ENCODE peak calls at places on chromosomes 12 and 14, in eight cellular contexts. F is testis, Q is left lung, Z is cardiac muscle cell, H is OCI-LY7, X is left ventricle myocardium inferior, S is upper lobe of right lung, B is spleen. A is an unnamed sample.
A peak's percentile ranks its signal among the peaks of the same experiment; 100 is the strongest.

GRCh38 chr14:78153069-78153351 is 17.2 kb upstream of the NRXN3 start:
- DNase-seq in H (no peak), Q (no peak), F (no peak), Z (no peak), S (no peak), B (no peak), X (no peak), A (no peak)

GRCh38 chr12:52308807-52309425 is 12.3 kb downstream of the KRT83 start:
- DNase-seq in Z (no peak), B (peak; percentile 43), F (no peak), H (no peak), X (no peak), S (no peak), Q (no peak), A (peak; percentile 68)

GRCh38 chr12:89928467-89928866 is 219.8 kb upstream of the ATP2B1 start:
- DNase-seq in F (no peak), B (no peak), S (no peak), Z (no peak), Q (no peak), X (no peak), H (peak; percentile 56), A (no peak)

GRCh38 chr14:87181288-87181687 is 811.7 kb downstream of the GALC start:
- DNase-seq in B (no peak), H (no peak), F (no peak), S (no peak), X (no peak), Q (no peak), Z (no peak), A (no peak)

GRCh38 chr14:68514611-68515194 is 278.2 kb downstream of the ZFP36L1 start:
- DNase-seq in F (no peak), H (no peak), Z (no peak), S (no peak), Q (no peak), X (no peak), B (no peak), A (no peak)

GRCh38 chr12:12404297-12404696 is 47.4 kb downstream of the BORCS5 start:
- DNase-seq in X (no peak), Z (no peak), B (no peak), F (no peak), H (no peak), S (no peak), Q (no peak), A (no peak)

GRCh38 chr12:121279507-121279915 is 17.0 kb downstream of the CAMKK2 start:
- DNase-seq in X (peak; percentile 70), H (no peak), Z (no peak), B (peak; percentile 87), S (no peak), F (peak; percentile 89), Q (no peak), A (peak; percentile 73)

GRCh38 chr14:74610866-74611671 is 968 bp downstream of the LTBP2 start:
- DNase-seq in F (no peak), Q (no peak), X (no peak), B (peak; percentile 80), Z (no peak), H (no peak), S (no peak), A (peak; percentile 65)

GRCh38 chr12:27207626-27208413 is 36.3 kb upstream of the STK38L start:
- DNase-seq in H (no peak), F (no peak), Q (no peak), B (no peak), X (no peak), S (no peak), Z (no peak), A (no peak)

GRCh38 chr12:79858518-79858917 is 76.4 kb downstream of the PPP1R12A start:
- DNase-seq in H (no peak), Q (no peak), B (no peak), X (no peak), F (no peak), S (no peak), Z (no peak), A (no peak)

GRCh38 chr12:68896881-68897540 is 36.0 kb downstream of the CPM start:
- DNase-seq in Z (no peak), F (no peak), S (no peak), B (no peak), Q (no peak), H (peak; percentile 71), X (no peak), A (no peak)

GRCh38 chr12:52552055-52552454 is 890 bp downstream of the KRT71 start:
- DNase-seq in X (no peak), Z (no peak), F (peak; percentile 29), Q (no peak), S (no peak), B (no peak), H (no peak), A (peak; percentile 91)

GRCh38 chr14:74573421-74574091 is 38.5 kb downstream of the LTBP2 start:
- DNase-seq in H (no peak), S (no peak), B (peak; percentile 57), Q (no peak), Z (no peak), F (no peak), X (no peak), A (peak; percentile 57)

GRCh38 chr14:89282191-89282590 is 134.8 kb downstream of the FOXN3 start:
- DNase-seq in F (no peak), S (no peak), B (no peak), Z (no peak), H (no peak), Q (no peak), X (no peak), A (no peak)

GRCh38 chr12:67885370-67886169 is 103.7 kb upstream of the IFNG-AS1 start:
- DNase-seq in Z (no peak), S (no peak), Q (no peak), H (no peak), B (no peak), X (no peak), F (peak; percentile 14), A (no peak)

GRCh38 chr12:104604070-104604994 is 147.6 kb downstream of the CHST11 start:
- DNase-seq in Z (peak; percentile 32), F (peak; percentile 79), H (peak; percentile 88), B (no peak), S (peak; percentile 83), Q (peak; percentile 89), X (peak; percentile 63), A (peak; percentile 34)

GRCh38 chr14:101065696-101066694 is 162.5 kb upstream of the RTL1 start:
- DNase-seq in X (no peak), Q (peak; percentile 26), Z (no peak), B (peak; percentile 60), F (no peak), S (peak; percentile 50), H (no peak), A (no peak)

DNA sequence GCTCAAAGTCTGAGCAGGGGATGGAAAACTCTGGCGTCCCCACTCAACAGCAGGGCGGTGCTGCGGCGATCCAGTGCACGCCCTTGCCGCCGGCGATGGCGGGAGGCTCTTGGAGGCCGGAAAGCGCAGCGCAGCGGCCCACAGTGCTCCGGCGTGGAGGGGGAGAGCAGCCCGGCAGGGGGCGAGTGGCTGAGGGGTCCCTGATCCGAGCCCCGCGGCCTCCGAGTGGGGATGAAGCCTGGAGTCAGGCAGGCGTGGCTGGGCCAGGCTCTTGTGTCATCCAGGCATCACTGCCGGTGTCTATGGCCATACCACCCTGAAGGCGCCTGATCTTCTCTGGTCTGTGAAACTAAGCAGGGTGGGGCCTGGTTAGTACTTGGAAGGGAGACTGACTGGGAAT is 183.1 kb downstream of the ALG10 start:
- DNase-seq in H (no peak), B (no peak), Q (no peak), X (no peak), F (no peak), Z (no peak), S (no peak), A (no peak)
- H3K9me3 ChIP-seq in H (no peaks in the 10 kb centered on the region), B (no peaks in the 10 kb centered on the region), Q (no peaks in the 10 kb centered on the region), X (no peaks in the 10 kb centered on the region), F (no peaks in the 10 kb centered on the region), Z (no peaks in the 10 kb centered on the region), S (no peaks in the 10 kb centered on the region), A (no peaks in the 10 kb centered on the region)

GRCh38 chr12:106791531-106791930 is 17.0 kb downstream of the RIC8B start:
- DNase-seq in S (no peak), Q (no peak), B (no peak), F (no peak), X (no peak), H (no peak), Z (no peak), A (no peak)
- TF ChIP-seq CTCF in S (no peak), Q (no peak), B (no peak), F (no peak), X (no peak), H (no peak), Z (no peak), A (no peak)

GRCh38 chr12:46219892-46220655 is 48.8 kb downstream of the SLC38A1 start:
- DNase-seq in Q (no peak), H (no peak), B (no peak), X (no peak), F (no peak), S (no peak), Z (no peak), A (no peak)
- H3K27ac ChIP-seq in Q (peak overlapping the region; percentile 23), H (peak overlapping the region; percentile 91), B (peak overlapping the region; percentile 87), X (peak overlapping the region; percentile 18), F (no peak overlapping the region), S (no peak overlapping the region), Z (peak overlapping the region; percentile 45), A (no peak overlapping the region)

GRCh38 chr12:130385193-130385592 is 47.5 kb downstream of the PIWIL1 start:
- DNase-seq in Z (no peak), F (no peak), X (no peak), Q (no peak), B (no peak), S (no peak), H (no peak), A (no peak)
- H3K9me3 ChIP-seq in Z (no peaks in the 10 kb centered on the region), F (no peaks in the 10 kb centered on the region), X (no peaks in the 10 kb centered on the region), Q (no peaks in the 10 kb centered on the region), B (no peaks in the 10 kb centered on the region), S (no peaks in the 10 kb centered on the region), H (peaks cover 36% of the 10 kb centered on the region), A (no peaks in the 10 kb centered on the region)

GRCh38 chr12:57240926-57241555 is 9.9 kb downstream of the STAC3 start:
- DNase-seq in S (peak; percentile 64), Q (no peak), H (peak; percentile 64), X (no peak), B (peak; percentile 82), F (no peak), Z (no peak), A (no peak)

GRCh38 chr12:57240069-57240921 is 10.7 kb downstream of the STAC3 start:
- DNase-seq in F (no peak), H (peak; percentile 87), Z (peak; percentile 41), S (peak; percentile 76), B (peak; percentile 89), Q (no peak), X (peak; percentile 49), A (peak; percentile 50)

GRCh38 chr12:57237952-57238853 is 8.7 kb downstream of the SHMT2 start:
- DNase-seq in X (no peak), Z (no peak), F (no peak), B (peak; percentile 81), S (peak; percentile 64), Q (no peak), H (peak; percentile 76), A (no peak)

GRCh38 chr12:57238854-57239554 is 9.5 kb downstream of the SHMT2 start:
- DNase-seq in Q (peak; percentile 89), H (peak; percentile 90), X (peak; percentile 88), S (peak; percentile 93), Z (peak; percentile 90), B (peak; percentile 97), F (peak; percentile 90), A (peak; percentile 76)

DNA sequence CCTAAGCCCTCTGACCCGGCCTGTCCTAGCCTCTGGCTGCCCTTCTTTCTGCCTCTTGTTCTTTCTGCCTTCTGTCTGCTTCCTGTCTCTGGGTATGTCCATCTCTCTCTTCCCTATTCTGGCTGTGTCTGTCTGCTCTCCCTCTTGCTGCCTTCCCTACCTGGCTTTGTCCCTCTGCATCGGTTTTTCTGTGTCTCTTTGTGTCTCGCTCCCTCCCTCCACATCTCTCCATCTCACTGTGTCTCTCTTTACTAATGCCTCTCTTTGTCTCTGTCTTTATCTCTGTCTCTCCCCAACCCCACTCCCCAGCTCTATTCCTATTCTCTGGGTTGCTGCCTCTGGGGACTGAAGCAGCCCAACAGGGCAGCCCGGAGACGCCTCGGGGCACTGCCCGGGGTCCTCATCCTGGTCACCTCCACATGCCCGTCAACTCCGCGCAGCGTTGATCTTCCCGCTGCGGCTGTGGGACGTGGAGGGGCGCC is 10.1 kb downstream of the SHMT2 start:
- DNase-seq in Q (no peak), B (no peak), X (no peak), F (no peak), Z (no peak), H (no peak), S (no peak), A (no peak)
- TF ChIP-seq CTCF in Q (no peak), B (no peak), X (no peak), F (no peak), Z (no peak), H (no peak), S (no peak), A (no peak)

A was measured in thyroid gland.